ENCODE peak calls at places on chromosome 10, in six cellular contexts. N, F, B, C, H and O are unnamed samples.
A peak's percentile ranks its signal among the peaks of the same experiment; 100 is the strongest.

GRCh38 chr10:129031233-129032150 is 435.5 kb upstream of the MGMT start:
- DNase-seq in F (peak; percentile 60), C (peak; percentile 47), H (no peak), N (peak; percentile 59), B (peak; percentile 40), O (peak; percentile 25)

GRCh38 chr10:29689001-29689400 is 54.2 kb upstream of the SVIL start:
- DNase-seq in H (no peak), F (no peak), C (no peak), N (peak; percentile 80), B (no peak), O (peak; percentile 76)

GRCh38 chr10:6202098-6202683 is 541 bp upstream of the PFKFB3 start:
- DNase-seq in B (no peak), F (no peak), N (no peak), H (no peak), C (no peak), O (no peak)

GRCh38 chr10:132420469-132421376 is 23.7 kb downstream of the PWWP2B start:
- DNase-seq in H (no peak), N (no peak), F (no peak), C (no peak), B (no peak), O (no peak)

GRCh38 chr10:44947356-44948152 is 12.0 kb upstream of the RASSF4 start:
- DNase-seq in H (no peak), C (no peak), N (no peak), F (no peak), B (no peak), O (peak; percentile 45)

GRCh38 chr10:6423004-6423403 is 157.1 kb downstream of the PRKCQ start:
- DNase-seq in N (no peak), C (no peak), F (no peak), B (no peak), H (no peak), O (peak; percentile 93)

GRCh38 chr10:128337860-128338378 is 211.7 kb upstream of the MKI67 start:
- DNase-seq in C (peak; percentile 39), N (no peak), B (no peak), F (peak; percentile 71), H (no peak), O (no peak)

GRCh38 chr10:82564353-82565218 is 689.6 kb downstream of the NRG3 start:
- DNase-seq in H (no peak), N (peak; percentile 41), C (no peak), B (no peak), F (no peak), O (no peak)

GRCh38 chr10:47020491-47020890 is 109.3 kb downstream of the PTPN20 start:
- DNase-seq in F (peak; percentile 57), C (no peak), N (peak; percentile 22), B (no peak), H (peak; percentile 3), O (peak; percentile 39)

GRCh38 chr10:15661574-15661973 is 58.1 kb downstream of the ITGA8 start:
- DNase-seq in H (no peak), N (no peak), B (no peak), C (no peak), F (no peak), O (no peak)

GRCh38 chr10:121526801-121527221 is 71.4 kb downstream of the FGFR2 start:
- DNase-seq in B (no peak), N (no peak), H (no peak), C (no peak), F (no peak), O (no peak)

GRCh38 chr10:35331894-35332640 is 4.2 kb upstream of the CCNY start:
- DNase-seq in F (no peak), C (no peak), N (peak; percentile 97), B (peak; percentile 43), H (peak; percentile 66), O (peak; percentile 95)

GRCh38 chr10:24853661-24854060 is 98.7 kb downstream of the PRTFDC1 start:
- DNase-seq in H (no peak), N (no peak), B (no peak), F (no peak), C (no peak), O (no peak)

GRCh38 chr10:563827-564226 is 125.6 kb downstream of the DIP2C start:
- DNase-seq in B (no peak), N (no peak), C (no peak), F (no peak), H (no peak), O (no peak)

GRCh38 chr10:102410427-102411073 is 8.0 kb downstream of the PSD start:
- DNase-seq in N (no peak), B (peak; percentile 54), H (no peak), C (no peak), F (no peak), O (no peak)

GRCh38 chr10:30784896-30785605 is 155.5 kb upstream of the LYZL2 start:
- DNase-seq in H (no peak), F (peak; percentile 82), N (peak; percentile 64), B (peak; percentile 75), C (peak; percentile 92), O (peak; percentile 48)

GRCh38 chr10:114304566-114305421 is 65.7 kb downstream of the VWA2 start:
- DNase-seq in H (no peak), B (peak; percentile 32), C (peak; percentile 64), F (peak; percentile 36), N (no peak), O (peak; percentile 33)

GRCh38 chr10:43819464-43820225 is 171.0 kb upstream of the ZNF32 start:
- DNase-seq in N (no peak), B (no peak), F (no peak), C (no peak), H (no peak), O (no peak)

GRCh38 chr10:44898665-44899064 is 12.5 kb upstream of the TMEM72 start:
- DNase-seq in H (no peak), F (no peak), C (no peak), N (no peak), B (no peak), O (no peak)

GRCh38 chr10:28797904-28798371 is 120.6 kb downstream of the BAMBI start:
- DNase-seq in N (peak; percentile 14), B (no peak), H (no peak), C (no peak), F (no peak), O (no peak)

GRCh38 chr10:5679606-5680005 is 5.0 kb upstream of the TASOR2 start:
- DNase-seq in F (no peak), C (no peak), N (peak; percentile 42), H (no peak), B (no peak), O (peak; percentile 37)

GRCh38 chr10:7471720-7472367 is 61.0 kb upstream of the SFMBT2 start:
- DNase-seq in F (no peak), B (no peak), H (no peak), N (no peak), C (no peak), O (no peak)
- H3K4me3 ChIP-seq in F (no peak overlapping the region), B (no peak overlapping the region), H (no peak overlapping the region), N (no peak overlapping the region), C (no peak overlapping the region), O (no peak overlapping the region)

DNA sequence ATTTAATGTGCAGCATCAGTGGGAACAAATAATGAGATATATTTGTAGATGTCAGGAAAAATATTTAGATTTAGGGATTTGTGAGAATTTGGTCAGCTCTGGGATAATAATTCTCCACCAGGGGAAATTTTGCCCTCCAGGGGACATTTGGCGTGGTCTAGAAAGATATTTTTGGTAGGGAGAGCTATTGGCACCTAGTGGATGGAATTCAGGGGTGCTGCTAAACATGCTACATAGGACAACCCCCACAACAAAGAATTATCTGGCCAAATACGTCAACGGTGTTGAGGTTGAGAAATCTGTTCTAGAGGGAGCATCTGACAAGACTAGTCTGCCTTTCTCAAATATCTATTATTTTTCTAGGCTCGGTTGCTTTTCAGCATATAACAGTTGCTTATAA is 2.1 kb downstream of the ADK start:
- DNase-seq in C (no peak), B (peak; percentile 45), H (no peak), N (peak; percentile 83), F (no peak), O (peak; percentile 75)
- TF ChIP-seq CTCF in C (peak; percentile 41), B (no peak), H (peak; percentile 73), N (peak; percentile 51), F (peak; percentile 50), O (peak; percentile 66)

GRCh38 chr10:96289218-96289910 is 14.9 kb upstream of the DNTT start:
- DNase-seq in C (no peak), B (no peak), H (no peak), F (no peak), N (no peak), O (no peak)

GRCh38 chr10:96288151-96288621 is 16.0 kb upstream of the DNTT start:
- DNase-seq in F (no peak), C (no peak), B (no peak), N (no peak), H (no peak), O (no peak)

GRCh38 chr10:96287392-96288105 is 16.2 kb upstream of the BLNK start:
- DNase-seq in N (peak; percentile 2), C (no peak), B (no peak), H (no peak), F (no peak), O (peak; percentile 78)

GRCh38 chr10:96292971-96293909 is 11.0 kb upstream of the DNTT start:
- DNase-seq in C (no peak), F (no peak), N (peak; percentile 63), H (peak; percentile 1), B (no peak), O (peak; percentile 68)

DNA sequence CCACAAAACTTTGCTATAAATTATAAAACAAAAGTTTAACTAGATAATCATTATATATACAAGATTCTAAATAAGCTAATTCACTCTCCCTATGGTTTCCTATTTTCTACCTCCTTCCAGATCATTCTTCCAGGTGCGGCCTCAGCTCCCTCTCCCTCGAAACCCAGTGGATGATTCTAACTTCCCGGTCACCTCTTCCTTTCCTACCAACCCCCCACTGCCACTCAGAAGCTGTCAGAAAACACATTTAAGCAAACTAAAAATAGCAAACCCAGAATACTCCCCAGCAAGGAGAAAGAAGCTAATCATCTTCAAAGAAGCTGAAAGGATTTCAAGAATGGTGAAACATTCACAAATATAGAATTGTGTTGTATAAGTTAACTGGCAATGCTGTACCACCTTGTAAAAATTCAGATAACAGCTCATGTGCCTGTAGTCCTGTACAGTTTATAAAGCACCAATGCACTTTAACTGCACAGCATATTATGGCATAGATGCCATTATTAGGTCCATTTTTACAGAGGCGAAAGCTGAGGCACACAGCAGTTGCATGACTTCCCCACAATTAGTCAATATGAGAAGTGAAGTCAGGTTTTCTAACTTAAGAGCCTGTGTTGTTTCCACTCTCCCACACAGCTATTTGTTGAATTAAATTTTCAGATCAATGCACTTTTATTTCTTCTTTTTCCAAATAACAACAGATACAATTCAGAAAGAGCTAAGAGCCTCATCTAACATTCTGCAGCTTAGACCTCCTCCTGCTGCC is 13.7 kb upstream of the DNTT start:
- DNase-seq in N (no peak), H (no peak), B (no peak), F (no peak), C (no peak), O (no peak)
- H3K4me3 ChIP-seq in N (no peak overlapping the region), H (no peak overlapping the region), B (no peak overlapping the region), F (no peak overlapping the region), C (no peak overlapping the region), O (no peak overlapping the region)

DNA sequence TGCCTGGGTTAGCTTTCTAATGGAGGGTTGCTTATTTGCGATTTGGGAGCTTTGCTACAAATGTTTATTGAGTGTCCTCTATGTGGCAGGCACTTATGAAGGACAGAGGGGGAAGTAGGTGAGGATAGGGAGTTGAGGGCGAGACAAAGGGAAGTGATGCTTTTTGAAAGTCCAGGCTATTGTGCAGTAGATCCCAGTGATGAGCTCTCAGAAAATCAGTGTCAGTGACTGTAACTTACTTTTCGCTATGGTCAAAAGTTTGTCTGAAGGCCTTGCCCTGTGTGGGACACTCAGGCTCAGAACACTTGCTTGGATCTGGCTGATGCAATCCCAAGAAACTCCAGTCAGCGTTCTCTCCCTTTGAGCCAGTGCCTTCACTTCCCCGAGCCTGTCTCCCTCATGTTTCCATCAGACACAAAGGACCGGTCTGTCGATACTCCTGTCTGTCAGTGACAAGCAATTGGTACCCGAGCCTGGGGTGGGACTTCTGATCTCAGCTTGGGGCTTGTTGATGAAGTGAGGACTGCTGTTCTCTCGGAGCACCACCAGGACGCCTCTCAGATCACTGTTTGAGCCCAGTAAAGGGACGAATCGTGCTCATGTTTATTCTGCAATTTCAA is 63.1 kb upstream of the SORCS3 start:
- DNase-seq in F (no peak), B (no peak), H (no peak), N (peak; percentile 8), C (no peak), O (no peak)
- TF ChIP-seq CTCF in F (no peak), B (no peak), H (peak; percentile 15), N (no peak), C (no peak), O (no peak)